ENCODE peak calls at places on chromosomes 4 and X, in nine cellular contexts. One of them, this sample, is unnamed.
A peak's percentile ranks its signal among the peaks of the same experiment; 100 is the strongest.

GRCh38 chr4:145098675-145099037 is 545 bp downstream of the ABCE1 start:
- DNase-seq in Caco-2: no peak
- DNase-seq in IMR-90: peak; percentile 66
- DNase-seq in neural progenitor cell: no peak
- DNase-seq in body of pancreas: peak; percentile 54
- DNase-seq in A673: peak; percentile 43
- DNase-seq in pancreas: no peak
- DNase-seq in ascending aorta: peak; percentile 14
- DNase-seq in mammary epithelial cell: peak; percentile 64
- DNase-seq in this sample: no peak

GRCh38 chr4:86640469-86640868 is 46.4 kb downstream of the PTPN13 start:
- DNase-seq in mammary epithelial cell: peak; percentile 61
- DNase-seq in A673: peak; percentile 23
- DNase-seq in pancreas: no peak
- DNase-seq in IMR-90: peak; percentile 61
- DNase-seq in neural progenitor cell: no peak
- DNase-seq in body of pancreas: no peak
- DNase-seq in ascending aorta: no peak
- DNase-seq in Caco-2: no peak
- DNase-seq in this sample: no peak

GRCh38 chr4:87024181-87024580 is 89.4 kb downstream of the AFF1 start:
- DNase-seq in Caco-2: no peak
- DNase-seq in ascending aorta: no peak
- DNase-seq in neural progenitor cell: no peak
- DNase-seq in IMR-90: peak; percentile 25
- DNase-seq in pancreas: no peak
- DNase-seq in body of pancreas: no peak
- DNase-seq in mammary epithelial cell: no peak
- DNase-seq in A673: no peak
- DNase-seq in this sample: no peak

GRCh38 chrX:129961180-129962083 is 21.0 kb upstream of the BCORL1 start:
- DNase-seq in Caco-2: peak; percentile 66
- DNase-seq in IMR-90: no peak
- DNase-seq in mammary epithelial cell: peak; percentile 44
- DNase-seq in body of pancreas: peak; percentile 78
- DNase-seq in ascending aorta: no peak
- DNase-seq in A673: no peak
- DNase-seq in pancreas: peak; percentile 81
- DNase-seq in neural progenitor cell: peak; percentile 83
- DNase-seq in this sample: peak; percentile 79

GRCh38 chrX:9876205-9876604 is 90.0 kb downstream of the SHROOM2 start:
- DNase-seq in pancreas: no peak
- DNase-seq in body of pancreas: no peak
- DNase-seq in A673: no peak
- DNase-seq in mammary epithelial cell: no peak
- DNase-seq in IMR-90: no peak
- DNase-seq in ascending aorta: no peak
- DNase-seq in Caco-2: no peak
- DNase-seq in neural progenitor cell: no peak
- DNase-seq in this sample: no peak

GRCh38 chr4:168557658-168558057 is 60.8 kb downstream of the PALLD start:
- DNase-seq in body of pancreas: no peak
- DNase-seq in IMR-90: no peak
- DNase-seq in ascending aorta: no peak
- DNase-seq in mammary epithelial cell: no peak
- DNase-seq in A673: peak; percentile 17
- DNase-seq in Caco-2: no peak
- DNase-seq in neural progenitor cell: no peak
- DNase-seq in pancreas: no peak
- DNase-seq in this sample: no peak

GRCh38 chr4:5019796-5020195 is 538 bp upstream of the CYTL1 start:
- DNase-seq in ascending aorta: no peak
- DNase-seq in IMR-90: no peak
- DNase-seq in A673: no peak
- DNase-seq in Caco-2: no peak
- DNase-seq in mammary epithelial cell: no peak
- DNase-seq in body of pancreas: no peak
- DNase-seq in pancreas: no peak
- DNase-seq in neural progenitor cell: no peak
- DNase-seq in this sample: no peak

GRCh38 chr4:168475745-168476144 is 4.5 kb downstream of the DDX60L start:
- DNase-seq in ascending aorta: no peak
- DNase-seq in pancreas: no peak
- DNase-seq in Caco-2: no peak
- DNase-seq in mammary epithelial cell: peak; percentile 70
- DNase-seq in neural progenitor cell: peak; percentile 38
- DNase-seq in IMR-90: no peak
- DNase-seq in A673: no peak
- DNase-seq in body of pancreas: no peak
- DNase-seq in this sample: no peak

GRCh38 chr4:69321153-69321729 is 41.0 kb downstream of the UGT2B28 start:
- DNase-seq in IMR-90: no peak
- DNase-seq in pancreas: peak; percentile 70
- DNase-seq in Caco-2: no peak
- DNase-seq in neural progenitor cell: no peak
- DNase-seq in mammary epithelial cell: peak; percentile 34
- DNase-seq in body of pancreas: peak; percentile 84
- DNase-seq in ascending aorta: no peak
- DNase-seq in A673: no peak
- DNase-seq in this sample: no peak

GRCh38 chrX:19059063-19059462 is 63.2 kb downstream of the ADGRG2 start:
- DNase-seq in Caco-2: no peak
- DNase-seq in mammary epithelial cell: no peak
- DNase-seq in neural progenitor cell: no peak
- DNase-seq in A673: no peak
- DNase-seq in ascending aorta: no peak
- DNase-seq in pancreas: no peak
- DNase-seq in body of pancreas: no peak
- DNase-seq in IMR-90: no peak
- DNase-seq in this sample: no peak

GRCh38 chr4:154332681-154333421 is 158.7 kb downstream of the DCHS2 start:
- DNase-seq in A673: peak; percentile 38
- DNase-seq in body of pancreas: peak; percentile 14
- DNase-seq in Caco-2: no peak
- DNase-seq in pancreas: peak; percentile 60
- DNase-seq in ascending aorta: no peak
- DNase-seq in neural progenitor cell: peak; percentile 87
- DNase-seq in mammary epithelial cell: no peak
- DNase-seq in IMR-90: peak; percentile 2
- DNase-seq in this sample: no peak

GRCh38 chr4:8820178-8821102 is 51.2 kb downstream of the HMX1 start:
- DNase-seq in pancreas: no peak
- DNase-seq in neural progenitor cell: peak; percentile 1
- DNase-seq in mammary epithelial cell: no peak
- DNase-seq in IMR-90: no peak
- DNase-seq in ascending aorta: no peak
- DNase-seq in body of pancreas: no peak
- DNase-seq in Caco-2: no peak
- DNase-seq in A673: no peak
- DNase-seq in this sample: no peak

GRCh38 chrX:10569946-10570345 is 50.4 kb downstream of the MID1 start:
- DNase-seq in ascending aorta: no peak
- DNase-seq in IMR-90: peak; percentile 65
- DNase-seq in Caco-2: no peak
- DNase-seq in pancreas: no peak
- DNase-seq in A673: no peak
- DNase-seq in mammary epithelial cell: peak; percentile 75
- DNase-seq in neural progenitor cell: no peak
- DNase-seq in body of pancreas: no peak
- DNase-seq in this sample: no peak

GRCh38 chrX:129654652-129655546 is at the start of gene APLN:
- DNase-seq in IMR-90: peak; percentile 19
- DNase-seq in ascending aorta: no peak
- DNase-seq in Caco-2: no peak
- DNase-seq in mammary epithelial cell: peak; percentile 30
- DNase-seq in neural progenitor cell: peak; percentile 71
- DNase-seq in A673: peak; percentile 12
- DNase-seq in pancreas: peak; percentile 64
- DNase-seq in body of pancreas: peak; percentile 14
- DNase-seq in this sample: no peak

GRCh38 chr4:107037188-107037587 is 1.1 kb upstream of the DKK2 start:
- DNase-seq in A673: peak; percentile 87
- DNase-seq in Caco-2: no peak
- DNase-seq in pancreas: peak; percentile 80
- DNase-seq in mammary epithelial cell: no peak
- DNase-seq in body of pancreas: peak; percentile 29
- DNase-seq in ascending aorta: no peak
- DNase-seq in IMR-90: peak; percentile 2
- DNase-seq in neural progenitor cell: peak; percentile 83
- DNase-seq in this sample: no peak
- TF ChIP-seq CTCF in A673: peak; percentile 95
- TF ChIP-seq CTCF in Caco-2: no peak
- TF ChIP-seq CTCF in pancreas: no peak
- TF ChIP-seq CTCF in mammary epithelial cell: peak; percentile 15
- TF ChIP-seq CTCF in body of pancreas: peak; percentile 23
- TF ChIP-seq CTCF in ascending aorta: peak; percentile 65
- TF ChIP-seq CTCF in IMR-90: peak; percentile 44
- TF ChIP-seq CTCF in neural progenitor cell: peak; percentile 76
- TF ChIP-seq CTCF in this sample: no peak

GRCh38 chrX:40116925-40117324 is 19.2 kb upstream of the BCOR start:
- DNase-seq in Caco-2: no peak
- DNase-seq in IMR-90: no peak
- DNase-seq in body of pancreas: no peak
- DNase-seq in pancreas: no peak
- DNase-seq in A673: no peak
- DNase-seq in mammary epithelial cell: no peak
- DNase-seq in neural progenitor cell: no peak
- DNase-seq in ascending aorta: no peak
- DNase-seq in this sample: no peak
- H3K4me1 ChIP-seq in Caco-2: no peaks in the 10 kb centered on the region
- H3K4me1 ChIP-seq in IMR-90: no peaks in the 10 kb centered on the region
- H3K4me1 ChIP-seq in body of pancreas: peaks cover 6% of the 10 kb centered on the region
- H3K4me1 ChIP-seq in pancreas: no peaks in the 10 kb centered on the region
- H3K4me1 ChIP-seq in A673: no peaks in the 10 kb centered on the region
- H3K4me1 ChIP-seq in mammary epithelial cell: no peaks in the 10 kb centered on the region
- H3K4me1 ChIP-seq in neural progenitor cell: no peaks in the 10 kb centered on the region
- H3K4me1 ChIP-seq in ascending aorta: no peaks in the 10 kb centered on the region
- H3K4me1 ChIP-seq in this sample: peaks cover 7% of the 10 kb centered on the region

DNA sequence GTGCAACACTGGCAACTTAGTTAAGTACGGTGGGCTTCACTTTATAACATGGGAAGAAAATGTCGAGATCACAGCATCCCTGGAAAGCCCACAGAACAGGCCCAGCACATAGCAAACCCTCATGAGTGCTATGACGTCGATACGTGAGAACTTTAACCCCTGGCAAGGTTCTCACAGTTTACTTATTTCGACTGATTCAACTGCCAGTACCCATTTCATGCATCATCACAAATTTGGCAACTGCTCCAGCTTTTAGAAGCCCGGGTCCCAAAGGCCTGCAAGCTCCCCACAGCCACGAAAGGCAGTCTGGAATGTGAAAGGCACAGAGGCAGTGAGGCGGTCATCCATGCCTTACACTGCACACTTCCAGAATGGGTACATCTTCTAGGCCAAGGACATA is 41.2 kb downstream of the RELL1 start:
- DNase-seq in A673: no peak
- DNase-seq in neural progenitor cell: no peak
- DNase-seq in mammary epithelial cell: no peak
- DNase-seq in Caco-2: no peak
- DNase-seq in body of pancreas: no peak
- DNase-seq in ascending aorta: no peak
- DNase-seq in IMR-90: peak; percentile 91
- DNase-seq in pancreas: no peak
- DNase-seq in this sample: no peak
- H3K4me3 ChIP-seq in A673: no peak overlapping the region
- H3K4me3 ChIP-seq in neural progenitor cell: no peak overlapping the region
- H3K4me3 ChIP-seq in mammary epithelial cell: no peak overlapping the region
- H3K4me3 ChIP-seq in Caco-2: no peak overlapping the region
- H3K4me3 ChIP-seq in body of pancreas: no peak overlapping the region
- H3K4me3 ChIP-seq in ascending aorta: no peak overlapping the region
- H3K4me3 ChIP-seq in IMR-90: no peak overlapping the region
- H3K4me3 ChIP-seq in pancreas: no peak overlapping the region
- H3K4me3 ChIP-seq in this sample: no peak overlapping the region

GRCh38 chrX:74535211-74535621 is 79.2 kb downstream of the RLIM start:
- DNase-seq in body of pancreas: peak; percentile 18
- DNase-seq in mammary epithelial cell: peak; percentile 39
- DNase-seq in pancreas: no peak
- DNase-seq in ascending aorta: no peak
- DNase-seq in IMR-90: peak; percentile 71
- DNase-seq in Caco-2: no peak
- DNase-seq in neural progenitor cell: peak; percentile 69
- DNase-seq in A673: peak; percentile 88
- DNase-seq in this sample: peak; percentile 38

GRCh38 chrX:74535633-74536141 is 78.7 kb downstream of the RLIM start:
- DNase-seq in A673: peak; percentile 86
- DNase-seq in pancreas: peak; percentile 71
- DNase-seq in ascending aorta: peak; percentile 52
- DNase-seq in IMR-90: peak; percentile 66
- DNase-seq in mammary epithelial cell: peak; percentile 68
- DNase-seq in neural progenitor cell: peak; percentile 46
- DNase-seq in body of pancreas: peak; percentile 70
- DNase-seq in Caco-2: peak; percentile 46
- DNase-seq in this sample: no peak

GRCh38 chrX:74534569-74535038 is 79.8 kb downstream of the RLIM start:
- DNase-seq in neural progenitor cell: no peak
- DNase-seq in Caco-2: no peak
- DNase-seq in pancreas: no peak
- DNase-seq in mammary epithelial cell: peak; percentile 77
- DNase-seq in A673: peak; percentile 68
- DNase-seq in body of pancreas: no peak
- DNase-seq in ascending aorta: no peak
- DNase-seq in IMR-90: peak; percentile 53
- DNase-seq in this sample: no peak

GRCh38 chrX:74537011-74537390 is 77.4 kb downstream of the RLIM start:
- DNase-seq in Caco-2: no peak
- DNase-seq in ascending aorta: no peak
- DNase-seq in pancreas: no peak
- DNase-seq in body of pancreas: peak; percentile 7
- DNase-seq in IMR-90: peak; percentile 33
- DNase-seq in neural progenitor cell: no peak
- DNase-seq in A673: peak; percentile 18
- DNase-seq in mammary epithelial cell: no peak
- DNase-seq in this sample: no peak

DNA sequence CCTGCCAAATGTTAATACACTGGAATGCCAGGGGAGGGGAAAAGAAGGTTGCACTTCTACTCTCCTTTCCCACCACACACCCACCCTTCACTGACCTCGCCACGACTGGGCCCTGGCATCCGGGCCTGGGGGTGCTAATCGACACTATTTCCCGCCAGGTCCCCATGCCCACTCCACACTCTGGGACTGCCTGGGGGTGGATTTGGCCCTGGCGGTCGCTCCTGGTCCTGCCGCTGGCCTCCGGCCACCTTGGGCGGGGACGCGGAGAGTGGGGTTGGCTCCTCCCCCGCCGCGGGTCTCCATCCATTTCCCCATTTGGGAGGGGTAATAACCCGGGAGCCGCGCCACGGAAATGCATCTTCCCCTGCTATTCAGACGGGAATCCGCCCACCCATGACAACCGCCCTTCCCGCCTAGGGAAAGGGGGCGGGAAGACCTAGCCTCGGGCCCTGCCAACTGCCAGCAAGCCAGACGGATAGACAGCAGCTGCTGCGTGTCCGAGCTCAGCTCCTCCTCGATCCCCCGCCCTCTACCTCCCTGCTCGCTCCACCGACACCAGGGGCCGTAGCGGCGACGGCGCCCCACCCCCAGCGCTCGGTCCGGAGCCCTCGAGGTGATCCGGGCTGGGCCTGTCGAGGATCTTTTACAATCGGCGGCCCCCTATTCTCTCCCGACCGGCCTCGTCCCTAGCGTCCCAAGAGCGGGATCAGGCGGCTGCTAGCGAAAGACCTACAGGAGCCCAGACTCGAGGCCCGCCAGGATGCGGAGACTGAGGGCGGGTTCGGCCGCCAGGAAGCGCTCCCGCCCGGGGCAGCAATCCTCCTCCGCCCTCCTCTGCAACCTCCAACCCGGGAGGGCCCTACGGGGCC is 78.0 kb downstream of the RLIM start:
- DNase-seq in ascending aorta: peak; percentile 43
- DNase-seq in A673: peak; percentile 91
- DNase-seq in IMR-90: peak; percentile 83
- DNase-seq in mammary epithelial cell: peak; percentile 47
- DNase-seq in pancreas: peak; percentile 78
- DNase-seq in neural progenitor cell: peak; percentile 64
- DNase-seq in Caco-2: peak; percentile 53
- DNase-seq in body of pancreas: peak; percentile 76
- DNase-seq in this sample: no peak
- TF ChIP-seq CTCF in ascending aorta: peak; percentile 43
- TF ChIP-seq CTCF in A673: no peak
- TF ChIP-seq CTCF in IMR-90: peak; percentile 37
- TF ChIP-seq CTCF in mammary epithelial cell: peak; percentile 2
- TF ChIP-seq CTCF in pancreas: no peak
- TF ChIP-seq CTCF in neural progenitor cell: peak; percentile 34
- TF ChIP-seq CTCF in Caco-2: peak; percentile 34
- TF ChIP-seq CTCF in body of pancreas: peak; percentile 28
- TF ChIP-seq CTCF in this sample: peak; percentile 18